ENCODE peak calls at places on chromosomes 5 and 9, in nine cellular contexts. One of them, this sample, is unnamed.
A peak's percentile ranks its signal among the peaks of the same experiment; 100 is the strongest.

GRCh38 chr9:93083592-93084470 is 12.2 kb upstream of the CARD19 start:
- DNase-seq in brain microvascular endothelial cell: no peak
- DNase-seq in endothelial cell: no peak
- DNase-seq in transverse colon: no peak
- DNase-seq in HFFc6: no peak
- DNase-seq in RWPE1: no peak
- DNase-seq in Calu3: no peak
- DNase-seq in AG09309: no peak
- DNase-seq in astrocyte of the spinal cord: no peak
- DNase-seq in this sample: peak; percentile 64

GRCh38 chr5:78050888-78051287 is 243.6 kb downstream of the AP3B1 start:
- DNase-seq in brain microvascular endothelial cell: peak; percentile 21
- DNase-seq in endothelial cell: no peak
- DNase-seq in transverse colon: no peak
- DNase-seq in HFFc6: peak; percentile 67
- DNase-seq in RWPE1: no peak
- DNase-seq in Calu3: no peak
- DNase-seq in AG09309: no peak
- DNase-seq in astrocyte of the spinal cord: peak; percentile 53
- DNase-seq in this sample: no peak

GRCh38 chr5:168300377-168301182 is 9.1 kb downstream of the WWC1 start:
- DNase-seq in brain microvascular endothelial cell: no peak
- DNase-seq in endothelial cell: no peak
- DNase-seq in transverse colon: no peak
- DNase-seq in HFFc6: no peak
- DNase-seq in RWPE1: peak; percentile 45
- DNase-seq in Calu3: no peak
- DNase-seq in AG09309: no peak
- DNase-seq in astrocyte of the spinal cord: no peak
- DNase-seq in this sample: no peak

GRCh38 chr9:22119537-22120167 is 110.5 kb upstream of the CDKN2B start:
- DNase-seq in brain microvascular endothelial cell: peak; percentile 63
- DNase-seq in endothelial cell: no peak
- DNase-seq in transverse colon: no peak
- DNase-seq in HFFc6: no peak
- DNase-seq in RWPE1: no peak
- DNase-seq in Calu3: peak; percentile 21
- DNase-seq in AG09309: no peak
- DNase-seq in astrocyte of the spinal cord: peak; percentile 63
- DNase-seq in this sample: peak; percentile 33

GRCh38 chr5:141923443-141924313 is at the start of gene DELE1:
- DNase-seq in brain microvascular endothelial cell: peak; percentile 95
- DNase-seq in endothelial cell: peak; percentile 91
- DNase-seq in transverse colon: peak; percentile 95
- DNase-seq in HFFc6: peak; percentile 89
- DNase-seq in RWPE1: peak; percentile 99
- DNase-seq in Calu3: peak; percentile 95
- DNase-seq in AG09309: peak; percentile 64
- DNase-seq in astrocyte of the spinal cord: peak; percentile 95
- DNase-seq in this sample: peak; percentile 96

GRCh38 chr5:55638455-55638854 is 73.7 kb downstream of the SLC38A9 start:
- DNase-seq in brain microvascular endothelial cell: no peak
- DNase-seq in endothelial cell: no peak
- DNase-seq in transverse colon: no peak
- DNase-seq in HFFc6: no peak
- DNase-seq in RWPE1: no peak
- DNase-seq in Calu3: no peak
- DNase-seq in AG09309: no peak
- DNase-seq in astrocyte of the spinal cord: peak; percentile 40
- DNase-seq in this sample: no peak

GRCh38 chr9:133060417-133060841 is 1.4 kb upstream of the CEL start:
- DNase-seq in brain microvascular endothelial cell: no peak
- DNase-seq in endothelial cell: no peak
- DNase-seq in transverse colon: no peak
- DNase-seq in HFFc6: no peak
- DNase-seq in RWPE1: no peak
- DNase-seq in Calu3: no peak
- DNase-seq in AG09309: no peak
- DNase-seq in astrocyte of the spinal cord: no peak
- DNase-seq in this sample: peak; percentile 27

GRCh38 chr9:99222416-99223280 is 566 bp downstream of the SEC61B start:
- DNase-seq in brain microvascular endothelial cell: peak; percentile 29
- DNase-seq in endothelial cell: no peak
- DNase-seq in transverse colon: no peak
- DNase-seq in HFFc6: peak; percentile 11
- DNase-seq in RWPE1: no peak
- DNase-seq in Calu3: no peak
- DNase-seq in AG09309: no peak
- DNase-seq in astrocyte of the spinal cord: no peak
- DNase-seq in this sample: no peak

GRCh38 chr9:74953235-74953741 is 576 bp upstream of the C9orf40 start:
- DNase-seq in brain microvascular endothelial cell: peak; percentile 16
- DNase-seq in endothelial cell: no peak
- DNase-seq in transverse colon: no peak
- DNase-seq in HFFc6: peak; percentile 15
- DNase-seq in RWPE1: no peak
- DNase-seq in Calu3: no peak
- DNase-seq in AG09309: no peak
- DNase-seq in astrocyte of the spinal cord: peak; percentile 10
- DNase-seq in this sample: no peak

GRCh38 chr5:443239-444151 is 519 bp downstream of the EXOC3 start:
- DNase-seq in brain microvascular endothelial cell: no peak
- DNase-seq in endothelial cell: no peak
- DNase-seq in transverse colon: peak; percentile 25
- DNase-seq in HFFc6: no peak
- DNase-seq in RWPE1: peak; percentile 36
- DNase-seq in Calu3: peak; percentile 45
- DNase-seq in AG09309: no peak
- DNase-seq in astrocyte of the spinal cord: no peak
- DNase-seq in this sample: peak; percentile 51

GRCh38 chr5:133460172-133460758 is 152.1 kb downstream of the FSTL4 start:
- DNase-seq in brain microvascular endothelial cell: no peak
- DNase-seq in endothelial cell: peak; percentile 64
- DNase-seq in transverse colon: peak; percentile 16
- DNase-seq in HFFc6: no peak
- DNase-seq in RWPE1: peak; percentile 87
- DNase-seq in Calu3: peak; percentile 52
- DNase-seq in AG09309: no peak
- DNase-seq in astrocyte of the spinal cord: no peak
- DNase-seq in this sample: peak; percentile 65

GRCh38 chr5:160159991-160160826 is 41.0 kb upstream of the PWWP2A start:
- DNase-seq in brain microvascular endothelial cell: no peak
- DNase-seq in endothelial cell: peak; percentile 23
- DNase-seq in transverse colon: no peak
- DNase-seq in HFFc6: no peak
- DNase-seq in RWPE1: no peak
- DNase-seq in Calu3: no peak
- DNase-seq in AG09309: no peak
- DNase-seq in astrocyte of the spinal cord: peak; percentile 76
- DNase-seq in this sample: no peak

GRCh38 chr9:128207076-128207731 is 4.0 kb downstream of the DNM1 start:
- DNase-seq in brain microvascular endothelial cell: no peak
- DNase-seq in endothelial cell: no peak
- DNase-seq in transverse colon: no peak
- DNase-seq in HFFc6: no peak
- DNase-seq in RWPE1: no peak
- DNase-seq in Calu3: no peak
- DNase-seq in AG09309: no peak
- DNase-seq in astrocyte of the spinal cord: no peak
- DNase-seq in this sample: no peak

GRCh38 chr9:128206484-128206883 is 3.3 kb downstream of the DNM1 start:
- DNase-seq in brain microvascular endothelial cell: no peak
- DNase-seq in endothelial cell: no peak
- DNase-seq in transverse colon: no peak
- DNase-seq in HFFc6: no peak
- DNase-seq in RWPE1: no peak
- DNase-seq in Calu3: no peak
- DNase-seq in AG09309: no peak
- DNase-seq in astrocyte of the spinal cord: no peak
- DNase-seq in this sample: no peak

GRCh38 chr9:128204858-128205257 is 1.7 kb downstream of the DNM1 start:
- DNase-seq in brain microvascular endothelial cell: no peak
- DNase-seq in endothelial cell: no peak
- DNase-seq in transverse colon: no peak
- DNase-seq in HFFc6: no peak
- DNase-seq in RWPE1: no peak
- DNase-seq in Calu3: no peak
- DNase-seq in AG09309: no peak
- DNase-seq in astrocyte of the spinal cord: no peak
- DNase-seq in this sample: no peak

GRCh38 chr9:128203842-128204551 is 818 bp downstream of the DNM1 start:
- DNase-seq in brain microvascular endothelial cell: no peak
- DNase-seq in endothelial cell: peak; percentile 22
- DNase-seq in transverse colon: no peak
- DNase-seq in HFFc6: peak; percentile 33
- DNase-seq in RWPE1: peak; percentile 57
- DNase-seq in Calu3: peak; percentile 40
- DNase-seq in AG09309: no peak
- DNase-seq in astrocyte of the spinal cord: peak; percentile 34
- DNase-seq in this sample: peak; percentile 28

GRCh38 chr9:128205296-128205944 is 2.2 kb downstream of the DNM1 start:
- DNase-seq in brain microvascular endothelial cell: no peak
- DNase-seq in endothelial cell: no peak
- DNase-seq in transverse colon: no peak
- DNase-seq in HFFc6: no peak
- DNase-seq in RWPE1: no peak
- DNase-seq in Calu3: no peak
- DNase-seq in AG09309: no peak
- DNase-seq in astrocyte of the spinal cord: no peak
- DNase-seq in this sample: no peak
- TF ChIP-seq CTCF in brain microvascular endothelial cell: no peak
- TF ChIP-seq CTCF in endothelial cell: no peak
- TF ChIP-seq CTCF in transverse colon: no peak
- TF ChIP-seq CTCF in HFFc6: peak; percentile 14
- TF ChIP-seq CTCF in RWPE1: no peak
- TF ChIP-seq CTCF in Calu3: no peak
- TF ChIP-seq CTCF in AG09309: no peak
- TF ChIP-seq CTCF in astrocyte of the spinal cord: no peak
- TF ChIP-seq CTCF in this sample: no peak

DNA sequence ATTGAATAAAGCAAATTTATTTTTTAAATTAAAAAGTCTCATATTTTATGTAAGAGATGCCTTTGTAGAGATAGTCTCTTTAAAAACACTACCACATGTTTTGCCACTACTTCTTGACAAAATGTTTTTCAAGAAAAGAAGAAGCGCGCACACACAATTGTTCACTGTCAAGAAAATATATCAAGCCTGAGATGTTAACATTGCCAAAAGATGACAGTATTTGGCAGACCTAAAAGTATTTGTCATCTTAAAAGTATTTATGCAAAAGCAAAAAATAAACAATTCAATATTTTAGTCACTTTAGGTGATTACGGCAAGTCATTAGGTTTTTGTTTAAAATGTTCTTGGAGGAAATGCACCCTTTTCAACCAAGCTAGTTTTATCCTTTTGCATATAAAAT is 108.3 kb downstream of the EBF1 start:
- DNase-seq in brain microvascular endothelial cell: no peak
- DNase-seq in endothelial cell: no peak
- DNase-seq in transverse colon: no peak
- DNase-seq in HFFc6: no peak
- DNase-seq in RWPE1: no peak
- DNase-seq in Calu3: no peak
- DNase-seq in AG09309: no peak
- DNase-seq in astrocyte of the spinal cord: no peak
- DNase-seq in this sample: no peak
- TF ChIP-seq CTCF in brain microvascular endothelial cell: no peak
- TF ChIP-seq CTCF in endothelial cell: no peak
- TF ChIP-seq CTCF in transverse colon: no peak
- TF ChIP-seq CTCF in HFFc6: no peak
- TF ChIP-seq CTCF in RWPE1: no peak
- TF ChIP-seq CTCF in Calu3: no peak
- TF ChIP-seq CTCF in AG09309: no peak
- TF ChIP-seq CTCF in astrocyte of the spinal cord: no peak
- TF ChIP-seq CTCF in this sample: no peak

DNA sequence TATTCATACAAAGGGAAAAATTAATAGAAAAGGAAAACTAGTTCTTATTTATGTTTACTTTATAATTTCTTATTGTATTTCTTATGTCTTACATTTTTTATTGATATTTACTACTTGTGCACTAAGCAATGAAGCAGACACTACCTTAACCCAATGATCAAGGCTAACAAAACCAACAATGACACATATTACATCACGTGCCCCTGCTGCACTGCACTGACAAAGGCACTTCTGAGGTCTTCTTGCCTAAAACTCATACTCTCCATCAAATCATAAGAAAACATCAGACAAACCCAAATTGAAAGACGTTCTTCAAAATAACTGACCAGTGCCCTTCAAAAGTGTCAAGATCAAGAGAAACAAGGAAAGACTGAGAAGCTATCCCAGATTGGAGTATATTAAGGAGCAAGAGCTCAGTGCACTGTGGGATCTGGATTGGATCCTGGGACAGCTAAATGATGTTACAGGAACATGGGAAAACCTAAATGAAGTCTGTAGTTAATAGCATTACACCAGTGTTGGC is 230.9 kb downstream of the AUH start:
- DNase-seq in brain microvascular endothelial cell: no peak
- DNase-seq in endothelial cell: no peak
- DNase-seq in transverse colon: no peak
- DNase-seq in HFFc6: no peak
- DNase-seq in RWPE1: no peak
- DNase-seq in Calu3: no peak
- DNase-seq in AG09309: no peak
- DNase-seq in astrocyte of the spinal cord: peak; percentile 14
- DNase-seq in this sample: peak; percentile 35
- TF ChIP-seq CTCF in brain microvascular endothelial cell: no peak
- TF ChIP-seq CTCF in endothelial cell: no peak
- TF ChIP-seq CTCF in transverse colon: no peak
- TF ChIP-seq CTCF in HFFc6: no peak
- TF ChIP-seq CTCF in RWPE1: no peak
- TF ChIP-seq CTCF in Calu3: no peak
- TF ChIP-seq CTCF in AG09309: no peak
- TF ChIP-seq CTCF in astrocyte of the spinal cord: no peak
- TF ChIP-seq CTCF in this sample: no peak

DNA sequence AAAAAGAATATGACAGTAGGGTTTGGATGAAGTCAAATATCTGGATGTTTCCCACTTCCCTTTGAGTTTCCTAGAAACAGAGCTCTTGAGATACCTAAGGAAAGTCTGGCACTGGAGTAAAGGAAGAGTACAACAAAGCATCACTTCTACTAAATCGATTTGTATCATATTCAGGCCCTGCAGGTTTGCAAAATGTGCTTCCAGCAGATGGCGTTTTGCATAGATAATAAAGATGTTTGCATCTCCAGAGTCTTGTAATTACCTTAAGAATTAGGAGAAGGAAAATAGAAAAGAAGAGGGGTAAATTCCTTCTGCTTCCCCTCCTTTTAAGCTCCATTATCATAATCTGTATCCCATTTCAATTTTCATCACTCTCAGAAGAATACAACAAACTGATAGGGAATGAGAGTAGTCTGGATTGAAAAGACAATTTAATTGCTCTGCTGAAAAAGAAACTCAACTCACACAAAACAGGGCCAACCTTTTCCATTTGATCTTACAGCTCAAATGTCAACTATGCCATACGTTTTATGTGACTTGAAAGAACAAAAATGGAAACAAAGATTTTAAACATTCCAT is 380.4 kb downstream of the PTPRD start:
- DNase-seq in brain microvascular endothelial cell: peak; percentile 34
- DNase-seq in endothelial cell: no peak
- DNase-seq in transverse colon: no peak
- DNase-seq in HFFc6: no peak
- DNase-seq in RWPE1: no peak
- DNase-seq in Calu3: no peak
- DNase-seq in AG09309: no peak
- DNase-seq in astrocyte of the spinal cord: peak; percentile 9
- DNase-seq in this sample: no peak
- TF ChIP-seq CTCF in brain microvascular endothelial cell: peak; percentile 60
- TF ChIP-seq CTCF in endothelial cell: no peak
- TF ChIP-seq CTCF in transverse colon: no peak
- TF ChIP-seq CTCF in HFFc6: peak; percentile 55
- TF ChIP-seq CTCF in RWPE1: peak; percentile 34
- TF ChIP-seq CTCF in Calu3: no peak
- TF ChIP-seq CTCF in AG09309: no peak
- TF ChIP-seq CTCF in astrocyte of the spinal cord: peak; percentile 48
- TF ChIP-seq CTCF in this sample: no peak

This sample was measured in activated CD8-positive, alpha-beta T cell treated with anti-CD3 and anti-CD28 coated beads for 36 hours.